ENCODE peak calls at places on chromosomes 1 and 21, in four cellular contexts. Z is fibroblast of the aortic adventitia, O is choroid plexus epithelial cell, E is cardiac fibroblast. N is an unnamed sample.

GRCh38 chr1:163068716-163069115 is 445 bp upstream of the RGS4 start:
- DNase-seq in Z (peak), O (peak), E (peak), N (peak)

GRCh38 chr1:99266731-99267130 is 2.4 kb downstream of the PLPPR4 start:
- DNase-seq in Z (peak), O (peak), E (peak), N (peak)

GRCh38 chr1:151920147-151920546 is 10.8 kb upstream of the THEM4 start:
- DNase-seq in Z (no peak), O (no peak), E (no peak), N (no peak)

GRCh38 chr1:150282558-150282958 is 204 bp downstream of the CIART start:
- DNase-seq in Z (no peak), O (no peak), E (no peak), N (no peak)

GRCh38 chr1:174794861-174795260 is 204.9 kb upstream of the CACYBP start:
- DNase-seq in Z (no peak), O (no peak), E (no peak), N (no peak)

GRCh38 chr1:47986741-47987140 is 10.4 kb downstream of the TRABD2B start:
- DNase-seq in Z (peak), O (peak), E (peak), N (no peak)

GRCh38 chr1:82795503-82796149 is 994.9 kb downstream of the ADGRL2 start:
- DNase-seq in Z (no peak), O (no peak), E (no peak), N (peak)

GRCh38 chr1:150281221-150281757 is 1.1 kb upstream of the CIART start:
- DNase-seq in Z (peak), O (peak), E (peak), N (peak)

GRCh38 chr1:10631811-10632481 is 157.2 kb downstream of the PEX14 start:
- DNase-seq in Z (no peak), O (no peak), E (no peak), N (no peak)

GRCh38 chr1:212030936-212031528 is 4.3 kb downstream of the INTS7 start:
- DNase-seq in Z (peak), O (peak), E (peak), N (peak)

GRCh38 chr1:12587981-12588620 is 29.9 kb downstream of the DHRS3 start:
- DNase-seq in Z (no peak), O (peak), E (no peak), N (peak)

GRCh38 chr1:167905182-167905581 is 8.8 kb downstream of the ADCY10 start:
- DNase-seq in Z (peak), O (peak), E (peak), N (no peak)

GRCh38 chr1:224168859-224169380 is 14.1 kb upstream of the DEGS1 start:
- DNase-seq in Z (peak), O (peak), E (peak), N (peak)

GRCh38 chr1:36109041-36109679 is 15.9 kb downstream of the COL8A2 start:
- DNase-seq in Z (peak), O (peak), E (peak), N (peak)

GRCh38 chr21:25133939-25134338 is 473.3 kb downstream of the MRPL39 start:
- DNase-seq in Z (no peak), O (peak), E (no peak), N (no peak)

GRCh38 chr1:112704908-112705627 is 1.9 kb downstream of the RHOC start:
- DNase-seq in Z (peak), O (peak), E (peak), N (peak)

GRCh38 chr1:197178998-197179397 is 32.5 kb upstream of the ASPM start:
- DNase-seq in Z (peak), O (peak), E (peak), N (no peak)
- TF ChIP-seq CTCF in Z (peak), O (peak), E (peak), N (no peak)

GRCh38 chr1:145845144-145845513 is 301 bp upstream of the NUDT17 start:
- DNase-seq in Z (no peak), O (no peak), E (no peak), N (peak)
- H3K4me3 ChIP-seq in Z (peak), O (peak), E (peak), N (peak)

GRCh38 chr1:189150624-189151023 is 1327.0 kb downstream of the BRINP3 start:
- DNase-seq in Z (no peak), O (no peak), E (no peak), N (no peak)

GRCh38 chr1:189151361-189151760 is 1326.3 kb downstream of the BRINP3 start:
- DNase-seq in Z (no peak), O (no peak), E (no peak), N (peak)

GRCh38 chr1:189149547-189150375 is 1327.9 kb downstream of the BRINP3 start:
- DNase-seq in Z (no peak), O (no peak), E (no peak), N (no peak)

GRCh38 chr1:189158155-189158554 is 1319.5 kb downstream of the BRINP3 start:
- DNase-seq in Z (no peak), O (no peak), E (no peak), N (no peak)

DNA sequence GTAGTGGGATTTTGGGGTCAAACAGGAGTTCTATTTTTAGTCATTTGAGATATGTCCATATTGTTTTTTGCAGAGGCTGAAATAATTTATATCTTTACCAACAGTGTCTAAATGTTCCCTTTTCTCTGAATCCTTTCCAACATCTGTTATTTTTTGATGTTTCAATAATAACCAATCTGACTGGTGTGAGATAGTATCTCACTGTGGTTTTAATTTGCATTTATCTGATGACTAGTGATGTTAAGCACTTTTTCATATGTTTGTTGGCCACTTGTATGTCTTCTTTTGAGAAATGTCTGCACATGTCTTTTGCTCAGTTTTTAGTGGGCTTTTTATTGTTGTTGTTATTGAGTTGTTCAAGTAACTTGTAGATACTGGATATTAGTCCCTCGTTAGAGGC is 1325.0 kb downstream of the BRINP3 start:
- DNase-seq in Z (no peak), O (no peak), E (no peak), N (no peak)
- TF ChIP-seq CTCF in Z (no peak), O (no peak), E (no peak), N (no peak)

DNA sequence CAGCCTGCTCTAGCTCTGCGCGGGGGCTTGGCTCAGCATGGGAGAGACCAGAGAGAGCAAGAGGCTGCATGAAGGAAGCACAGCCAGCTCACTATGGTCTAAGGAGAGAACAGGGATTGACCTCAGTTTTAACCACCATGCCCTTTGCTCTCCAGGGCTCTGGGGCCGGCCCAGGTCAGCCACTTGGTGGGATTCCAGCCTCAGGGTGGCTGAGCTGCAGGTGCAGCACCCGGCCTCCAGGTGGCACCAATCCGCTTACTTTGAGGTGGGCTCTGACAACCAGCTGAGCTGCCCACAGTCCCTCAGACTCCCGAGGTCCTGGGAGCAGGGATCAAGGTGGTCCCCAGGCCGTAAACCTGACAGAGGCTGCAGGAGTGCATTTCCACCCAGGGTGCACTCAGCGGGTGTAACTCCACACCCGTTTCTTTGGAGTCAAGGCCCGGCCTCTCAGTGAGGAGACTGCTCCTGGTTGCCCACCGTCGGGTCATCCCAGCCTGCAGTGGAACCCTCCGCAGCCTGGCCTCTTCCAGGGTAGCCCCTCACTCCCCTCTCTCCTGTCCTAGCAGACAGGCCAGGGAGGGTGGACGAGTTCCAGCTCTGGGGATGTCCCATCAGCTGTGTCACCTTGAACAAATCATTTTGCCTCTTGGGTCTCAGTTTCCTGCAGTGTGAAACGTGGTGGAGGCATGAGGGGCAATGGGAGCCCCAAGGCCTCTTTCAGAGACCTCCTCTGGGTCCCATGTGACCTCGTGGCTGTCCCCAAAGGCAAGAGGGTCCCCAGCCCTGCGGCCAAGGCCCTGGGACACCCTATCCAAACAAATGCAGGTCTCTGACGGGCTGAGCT is 607 bp upstream of the LGR6 start:
- DNase-seq in Z (peak), O (peak), E (peak), N (peak)
- H3K4me3 ChIP-seq in Z (no peak), O (no peak), E (no peak), N (no peak)

GRCh38 chr1:214793708-214794107 is 190.7 kb downstream of the CENPF start:
- DNase-seq in Z (no peak), O (no peak), E (no peak), N (no peak)
- TF ChIP-seq CTCF in Z (no peak), O (no peak), E (no peak), N (no peak)